ENCODE peak calls at places on chromosomes 7 and 10, in ten cellular contexts. H is sigmoid colon; E is aorta; L is stimulated activated CD8-positive, alpha-beta memory T cell treated with anti-CD3 and anti-CD28 coated beads, Interleukin-4, amount 100 ng/mL, for 4 hours; A is brain microvascular endothelial cell; N is activated naive CD8-positive, alpha-beta T cell treated with anti-CD3 and anti-CD28 coated beads, Interleukin-2, amount 50 U/mL, for 16 hours; S is Right ventricle myocardium superior; O is substantia nigra; M is lung microvascular endothelial cell; V is GM12891. P is an unnamed sample.

GRCh38 chr7:98867271-98867701 is 2.5 kb downstream of the TMEM130 start:
- DNase-seq in H (no peak), E (peak), L (no peak), A (no peak), N (no peak), S (no peak), O (no peak), M (peak), V (no peak), P (no peak)

GRCh38 chr10:92742331-92743228 is 52.8 kb downstream of the HHEX start:
- DNase-seq in H (no peak), E (no peak), L (no peak), A (no peak), N (no peak), S (no peak), O (no peak), M (no peak), V (no peak), P (no peak)

GRCh38 chr10:119680050-119680449 is 28.9 kb downstream of the BAG3 start:
- DNase-seq in H (no peak), E (no peak), L (no peak), A (peak), N (no peak), S (no peak), O (no peak), M (peak), V (no peak), P (peak)

GRCh38 chr10:114685456-114685855 is 27.4 kb upstream of the ABLIM1 start:
- DNase-seq in H (no peak), E (no peak), L (no peak), A (no peak), N (no peak), S (peak), O (no peak), M (peak), V (no peak), P (no peak)

GRCh38 chr10:110410329-110411046 is 87.2 kb upstream of the DUSP5 start:
- DNase-seq in H (no peak), E (peak), L (no peak), A (peak), N (no peak), S (peak), O (no peak), M (peak), V (no peak), P (peak)

GRCh38 chr7:83468251-83468739 is 180.6 kb downstream of the SEMA3E start:
- DNase-seq in H (peak), E (peak), L (no peak), A (peak), N (no peak), S (peak), O (peak), M (peak), V (peak), P (peak)

GRCh38 chr10:81866753-81867152 is 8.2 kb upstream of the NRG3 start:
- DNase-seq in H (no peak), E (no peak), L (no peak), A (peak), N (no peak), S (no peak), O (no peak), M (peak), V (no peak), P (no peak)

GRCh38 chr7:74334026-74334425 is 44.8 kb downstream of the CLIP2 start:
- DNase-seq in H (no peak), E (no peak), L (no peak), A (peak), N (no peak), S (no peak), O (no peak), M (no peak), V (no peak), P (peak)

GRCh38 chr10:75400769-75401568 is 595 bp downstream of the ZNF503 start:
- DNase-seq in H (peak), E (peak), L (no peak), A (peak), N (no peak), S (peak), O (no peak), M (peak), V (peak), P (no peak)

GRCh38 chr10:71046747-71047146 is 158.4 kb upstream of the PCBD1 start:
- DNase-seq in H (peak), E (peak), L (no peak), A (no peak), N (no peak), S (no peak), O (no peak), M (no peak), V (no peak), P (no peak)

GRCh38 chr7:100829150-100829716 is 1.9 kb upstream of the EPHB4 start:
- DNase-seq in H (no peak), E (no peak), L (no peak), A (no peak), N (no peak), S (peak), O (no peak), M (peak), V (no peak), P (no peak)

GRCh38 chr7:21318190-21318915 is 109.5 kb upstream of the SP4 start:
- DNase-seq in H (no peak), E (no peak), L (no peak), A (no peak), N (no peak), S (no peak), O (no peak), M (no peak), V (no peak), P (no peak)

GRCh38 chr7:79997345-79997744 is 137.3 kb upstream of the GNAI1 start:
- DNase-seq in H (no peak), E (no peak), L (no peak), A (no peak), N (no peak), S (no peak), O (no peak), M (no peak), V (no peak), P (no peak)

GRCh38 chr7:70456729-70457128 is 675.2 kb upstream of the GALNT17 start:
- DNase-seq in H (no peak), E (no peak), L (no peak), A (no peak), N (no peak), S (no peak), O (no peak), M (no peak), V (no peak), P (no peak)

GRCh38 chr7:47405921-47406765 is 175.8 kb downstream of the TNS3 start:
- DNase-seq in H (peak), E (no peak), L (no peak), A (no peak), N (no peak), S (peak), O (no peak), M (peak), V (no peak), P (no peak)

GRCh38 chr7:38369816-38370493 is 96.5 kb upstream of the TARP start:
- DNase-seq in H (peak), E (peak), L (peak), A (peak), N (peak), S (peak), O (peak), M (peak), V (peak), P (no peak)

GRCh38 chr10:113001599-113002448 is 51.8 kb downstream of the TCF7L2 start:
- DNase-seq in H (no peak), E (no peak), L (no peak), A (no peak), N (no peak), S (no peak), O (no peak), M (no peak), V (no peak), P (no peak)

P was measured in SW 1271.